ENCODE peak calls at places on chromosomes 11 and 22, in eight cellular contexts. X, O, Q, J, S, H, Z and T are unnamed samples.

GRCh38 chr11:61004841-61005240 is 33.4 kb downstream of the CD6 start:
- DNase-seq in X (no peak), O (no peak), Q (peak), J (no peak), S (no peak), H (no peak), Z (no peak), T (no peak)

GRCh38 chr11:105071060-105071732 is 26.1 kb upstream of the CARD16 start:
- DNase-seq in X (no peak), O (no peak), Q (no peak), J (no peak), S (no peak), H (no peak), Z (no peak), T (no peak)

GRCh38 chr22:19713228-19713627 is 1.1 kb upstream of the SEPTIN5 start:
- DNase-seq in X (no peak), O (no peak), Q (no peak), J (no peak), S (no peak), H (no peak), Z (no peak), T (no peak)

GRCh38 chr11:125429807-125430678 is 66.0 kb downstream of the FEZ1 start:
- DNase-seq in X (no peak), O (no peak), Q (no peak), J (no peak), S (no peak), H (no peak), Z (no peak), T (no peak)

GRCh38 chr11:124174001-124174400 is 9.1 kb upstream of the OR10D3 start:
- DNase-seq in X (no peak), O (no peak), Q (peak), J (no peak), S (no peak), H (no peak), Z (peak), T (peak)

GRCh38 chr11:84965484-84965883 is 661.7 kb downstream of the DLG2 start:
- DNase-seq in X (peak), O (no peak), Q (no peak), J (no peak), S (no peak), H (no peak), Z (no peak), T (no peak)

GRCh38 chr11:46304605-46305004 is 27.1 kb downstream of the CREB3L1 start:
- DNase-seq in X (no peak), O (no peak), Q (no peak), J (no peak), S (no peak), H (no peak), Z (no peak), T (no peak)

GRCh38 chr11:128823751-128824150 is 43.3 kb downstream of the KCNJ1 start:
- DNase-seq in X (no peak), O (no peak), Q (no peak), J (no peak), S (no peak), H (no peak), Z (no peak), T (no peak)

GRCh38 chr22:37627545-37627944 is 11.9 kb upstream of the SH3BP1 start:
- DNase-seq in X (no peak), O (no peak), Q (no peak), J (no peak), S (no peak), H (no peak), Z (no peak), T (no peak)

GRCh38 chr22:24068377-24068680 is 57.2 kb downstream of the CABIN1 start:
- DNase-seq in X (no peak), O (no peak), Q (no peak), J (no peak), S (peak), H (no peak), Z (no peak), T (no peak)

GRCh38 chr22:37070744-37071143 is 19.2 kb downstream of the KCTD17 start:
- DNase-seq in X (no peak), O (no peak), Q (no peak), J (no peak), S (no peak), H (no peak), Z (no peak), T (no peak)

GRCh38 chr22:42912049-42912448 is 55.0 kb upstream of the ARFGAP3 start:
- DNase-seq in X (no peak), O (no peak), Q (peak), J (no peak), S (no peak), H (no peak), Z (no peak), T (no peak)

GRCh38 chr11:128581908-128582307 is 5.5 kb downstream of the ETS1 start:
- DNase-seq in X (no peak), O (no peak), Q (no peak), J (no peak), S (no peak), H (no peak), Z (no peak), T (no peak)

GRCh38 chr11:3959015-3959917 is 103.8 kb downstream of the STIM1 start:
- DNase-seq in X (no peak), O (no peak), Q (peak), J (no peak), S (no peak), H (no peak), Z (no peak), T (peak)

GRCh38 chr11:133946541-133947297 is 10.0 kb downstream of the IGSF9B start:
- DNase-seq in X (no peak), O (peak), Q (peak), J (no peak), S (no peak), H (no peak), Z (peak), T (no peak)

GRCh38 chr11:111077938-111078337 is 167.6 kb upstream of the POU2AF2 start:
- DNase-seq in X (no peak), O (no peak), Q (no peak), J (no peak), S (no peak), H (no peak), Z (no peak), T (peak)

GRCh38 chr11:132623496-132623895 is 908.8 kb downstream of the OPCML start:
- DNase-seq in X (no peak), O (no peak), Q (no peak), J (no peak), S (no peak), H (no peak), Z (no peak), T (no peak)